ENCODE peak calls at places on chromosomes 5 and 9, in nine cellular contexts. Z is GM23338; P is transverse colon; W is tibial artery; R is IMR-90; Y is A549; A is mammary epithelial cell; M is naive thymus-derived CD4-positive, alpha-beta T cell; O is ovary. X is an unnamed sample.

GRCh38 chr5:177005619-177006264 is 837 bp downstream of the UIMC1 start:
- DNase-seq in Z (peak; percentile 77), P (peak; percentile 78), W (peak; percentile 84), R (peak; percentile 62), Y (peak; percentile 57), A (peak; percentile 66), M (peak; percentile 39), O (peak; percentile 73), X (peak; percentile 81)

GRCh38 chr5:9774472-9775079 is 144.4 kb upstream of the TAS2R1 start:
- DNase-seq in Z (peak; percentile 65), P (no peak), W (no peak), R (peak; percentile 84), Y (no peak), A (peak; percentile 16), M (no peak), O (no peak), X (no peak)

GRCh38 chr5:36398137-36398536 is 96.4 kb upstream of the RANBP3L start:
- DNase-seq in Z (peak; percentile 30), P (no peak), W (no peak), R (peak; percentile 17), Y (no peak), A (peak; percentile 19), M (no peak), O (no peak), X (no peak)

GRCh38 chr5:79795764-79796398 is 106.2 kb downstream of the CMYA5 start:
- DNase-seq in Z (no peak), P (no peak), W (no peak), R (no peak), Y (no peak), A (peak; percentile 27), M (no peak), O (peak; percentile 50), X (no peak)

GRCh38 chr5:52801329-52801728 is 13.6 kb downstream of the ITGA1 start:
- DNase-seq in Z (peak; percentile 31), P (no peak), W (no peak), R (peak; percentile 46), Y (no peak), A (peak; percentile 42), M (no peak), O (no peak), X (no peak)

GRCh38 chr5:83711982-83712601 is 8.6 kb downstream of the HAPLN1 start:
- DNase-seq in Z (peak; percentile 77), P (peak; percentile 27), W (no peak), R (peak; percentile 35), Y (peak; percentile 23), A (peak; percentile 33), M (no peak), O (no peak), X (no peak)

GRCh38 chr9:136848393-136849037 is 694 bp upstream of the PHPT1 start:
- DNase-seq in Z (peak; percentile 75), P (peak; percentile 54), W (peak; percentile 83), R (no peak), Y (peak; percentile 64), A (peak; percentile 31), M (no peak), O (no peak), X (no peak)

GRCh38 chr9:121861501-121862180 is 210.2 kb downstream of the DAB2IP start:
- DNase-seq in Z (peak; percentile 71), P (peak; percentile 44), W (no peak), R (no peak), Y (peak; percentile 57), A (no peak), M (no peak), O (no peak), X (peak; percentile 34)

GRCh38 chr5:146878471-146879172 is at the start of gene PPP2R2B:
- DNase-seq in Z (peak; percentile 80), P (peak; percentile 16), W (peak; percentile 83), R (peak; percentile 1), Y (no peak), A (peak; percentile 57), M (peak; percentile 18), O (no peak), X (peak; percentile 69)

GRCh38 chr5:146877178-146877681 is 1.3 kb downstream of the PPP2R2B start:
- DNase-seq in Z (peak; percentile 35), P (no peak), W (no peak), R (no peak), Y (no peak), A (no peak), M (no peak), O (no peak), X (no peak)

GRCh38 chr9:5140151-5140550 is 45.3 kb downstream of the INSL6 start:
- DNase-seq in Z (no peak), P (no peak), W (no peak), R (peak; percentile 4), Y (no peak), A (peak; percentile 8), M (no peak), O (no peak), X (no peak)

GRCh38 chr9:5146241-5146640 is 39.2 kb downstream of the INSL6 start:
- DNase-seq in Z (no peak), P (no peak), W (no peak), R (no peak), Y (no peak), A (no peak), M (no peak), O (no peak), X (no peak)

DNA sequence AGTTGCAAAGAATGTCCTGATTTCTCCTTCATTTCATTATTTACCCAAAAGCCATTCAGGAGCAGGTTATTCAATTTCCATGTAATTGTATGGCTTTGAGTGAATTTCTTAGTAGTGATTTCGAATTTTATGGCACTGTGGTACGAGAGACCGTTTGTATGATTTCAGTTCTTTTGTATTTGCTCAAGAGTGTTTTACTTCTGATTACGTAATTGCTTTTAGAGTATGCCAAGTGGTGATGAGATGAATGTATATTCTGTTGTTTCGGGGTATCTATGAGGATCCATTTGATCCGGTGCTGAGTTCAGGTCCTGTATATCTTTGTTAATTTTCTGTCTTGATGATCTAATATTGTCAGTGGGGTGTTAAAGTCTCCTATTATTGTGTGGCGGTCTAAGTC is 41.2 kb downstream of the INSL6 start:
- DNase-seq in Z (no peak), P (no peak), W (no peak), R (no peak), Y (no peak), A (no peak), M (no peak), O (no peak), X (no peak)
- H3K4me3 ChIP-seq in Z (no peak overlapping the region), P (no peak overlapping the region), W (no peak overlapping the region), R (no peak overlapping the region), Y (no peak overlapping the region), A (no peak overlapping the region), M (no peak overlapping the region), O (no peak overlapping the region), X (no peak overlapping the region)

GRCh38 chr9:80407220-80407619 is 835.5 kb downstream of the TLE4 start:
- DNase-seq in Z (peak; percentile 30), P (no peak), W (no peak), R (no peak), Y (no peak), A (no peak), M (no peak), O (no peak), X (no peak)

GRCh38 chr9:80400624-80401230 is 829.0 kb downstream of the TLE4 start:
- DNase-seq in Z (peak; percentile 70), P (no peak), W (no peak), R (no peak), Y (no peak), A (no peak), M (no peak), O (no peak), X (no peak)

DNA sequence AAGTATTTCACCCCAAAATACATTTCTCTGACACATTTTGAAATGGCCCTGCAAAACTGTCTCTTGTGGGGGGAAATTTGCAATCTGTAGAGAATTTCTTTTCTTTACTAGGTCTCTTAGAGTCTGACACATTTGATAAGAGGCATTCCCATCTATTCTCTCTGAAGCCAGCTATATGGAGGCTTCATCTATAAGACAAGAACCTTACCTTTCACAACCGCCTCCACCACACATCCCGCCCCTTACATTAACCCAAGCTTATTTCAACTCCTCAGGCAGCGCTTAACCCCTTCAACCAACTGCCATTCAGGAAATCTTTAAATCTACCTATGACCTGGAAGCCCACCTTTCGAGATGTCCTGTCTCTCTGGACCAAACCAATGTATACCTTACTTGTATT is 829.5 kb downstream of the TLE4 start:
- DNase-seq in Z (peak; percentile 17), P (no peak), W (no peak), R (no peak), Y (no peak), A (no peak), M (no peak), O (no peak), X (no peak)
- H3K4me3 ChIP-seq in Z (peak overlapping the region; percentile 20), P (no peak overlapping the region), W (no peak overlapping the region), R (no peak overlapping the region), Y (no peak overlapping the region), A (no peak overlapping the region), M (no peak overlapping the region), O (no peak overlapping the region), X (no peak overlapping the region)

DNA sequence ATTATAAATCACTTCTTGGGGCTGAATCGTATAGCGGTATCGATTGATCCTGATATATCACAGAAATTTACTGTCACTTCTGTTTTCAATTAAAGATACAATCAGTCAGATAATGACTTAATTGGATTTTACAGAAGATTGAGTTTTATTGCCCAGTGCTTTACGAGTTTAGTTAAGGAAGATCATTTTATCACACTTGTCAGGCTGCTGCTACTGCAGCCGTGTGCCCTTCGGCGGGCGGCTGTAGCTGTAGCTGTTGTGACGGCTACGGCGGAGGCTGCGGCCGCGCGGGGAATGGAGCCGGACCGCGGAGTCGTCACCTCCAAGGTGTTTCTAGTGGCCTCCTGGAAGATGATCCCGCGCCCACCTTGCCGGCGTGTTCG is 7.2 kb upstream of the DMRT3 start:
- DNase-seq in Z (peak; percentile 26), P (no peak), W (no peak), R (no peak), Y (no peak), A (no peak), M (no peak), O (no peak), X (no peak)
- H3K4me3 ChIP-seq in Z (peak overlapping the region; percentile 70), P (no peak overlapping the region), W (no peak overlapping the region), R (no peak overlapping the region), Y (no peak overlapping the region), A (no peak overlapping the region), M (no peak overlapping the region), O (no peak overlapping the region), X (no peak overlapping the region)

GRCh38 chr9:70924905-70925547 is 196.4 kb downstream of the TRPM3 start:
- DNase-seq in Z (peak; percentile 83), P (peak; percentile 27), W (peak; percentile 68), R (peak; percentile 84), Y (peak; percentile 18), A (peak; percentile 75), M (no peak), O (no peak), X (no peak)
- H3K4me3 ChIP-seq in Z (no peak overlapping the region), P (no peak overlapping the region), W (peak overlapping the region; percentile 33), R (no peak overlapping the region), Y (no peak overlapping the region), A (peak overlapping the region; percentile 1), M (no peak overlapping the region), O (no peak overlapping the region), X (no peak overlapping the region)

GRCh38 chr5:95726811-95727763 is 4.0 kb upstream of the RHOBTB3 start:
- DNase-seq in Z (no peak), P (no peak), W (no peak), R (no peak), Y (no peak), A (no peak), M (no peak), O (no peak), X (no peak)
- H3K4me3 ChIP-seq in Z (no peak overlapping the region), P (no peak overlapping the region), W (no peak overlapping the region), R (no peak overlapping the region), Y (no peak overlapping the region), A (no peak overlapping the region), M (no peak overlapping the region), O (no peak overlapping the region), X (no peak overlapping the region)

X was measured in RWPE2.